ENCODE peak calls at places on chromosomes 5 and 9, in seven cellular contexts. J is A673, R is IMR-90, W is lower lobe of right lung, B is RWPE2, Z is esophagus squamous epithelium, L is left ventricle myocardium inferior. I is an unnamed sample. For H3K4me1, the result is how much of the 10 kb centered on the place peaks cover.

GRCh38 chr9:114938687-114939575 is 8.5 kb upstream of the TNFSF8 start:
- DNase-seq in J (peak), W (no peak), B (no peak), R (no peak), Z (no peak), L (no peak), I (no peak)

GRCh38 chr5:148949871-148950863 is 112.7 kb downstream of the SH3TC2 start:
- DNase-seq in Z (no peak), B (peak), L (peak), J (no peak), R (no peak), W (peak), I (no peak)

GRCh38 chr5:102666164-102666951 is 88.7 kb upstream of the PAM start:
- DNase-seq in B (no peak), R (no peak), L (no peak), J (peak), W (no peak), Z (no peak), I (no peak)

GRCh38 chr5:141524604-141525597 is 36.0 kb downstream of the PCDHGC5 start:
- DNase-seq in R (peak), W (peak), B (peak), J (peak), Z (no peak), L (peak), I (peak)

GRCh38 chr5:149037819-149038218 is 25.0 kb downstream of the SH3TC2 start:
- DNase-seq in R (no peak), L (no peak), B (no peak), W (no peak), Z (no peak), J (no peak), I (no peak)

GRCh38 chr9:5040730-5041389 is 55.8 kb downstream of the JAK2 start:
- DNase-seq in Z (no peak), J (no peak), W (no peak), B (no peak), L (no peak), R (no peak), I (peak)

GRCh38 chr9:76018767-76019166 is 128.3 kb downstream of the PCSK5 start:
- DNase-seq in B (no peak), W (no peak), L (no peak), J (no peak), R (no peak), Z (no peak), I (no peak)

GRCh38 chr5:139445325-139446170 is 6.2 kb upstream of the DNAJC18 start:
- DNase-seq in J (no peak), Z (no peak), R (peak), L (no peak), W (no peak), B (no peak), I (no peak)

GRCh38 chr5:13955896-13956295 is 11.4 kb upstream of the DNAH5 start:
- DNase-seq in L (no peak), B (no peak), Z (no peak), J (no peak), R (peak), W (no peak), I (no peak)

GRCh38 chr5:13956441-13956840 is 12.0 kb upstream of the DNAH5 start:
- DNase-seq in L (no peak), B (no peak), R (no peak), W (no peak), J (no peak), Z (no peak), I (no peak)

GRCh38 chr5:13957032-13957645 is 12.7 kb upstream of the DNAH5 start:
- DNase-seq in R (peak), W (no peak), Z (no peak), B (no peak), J (peak), L (no peak), I (no peak)
- TF ChIP-seq CTCF in R (peak), W (peak), Z (peak), B (peak), J (peak), L (peak), I (peak)

DNA sequence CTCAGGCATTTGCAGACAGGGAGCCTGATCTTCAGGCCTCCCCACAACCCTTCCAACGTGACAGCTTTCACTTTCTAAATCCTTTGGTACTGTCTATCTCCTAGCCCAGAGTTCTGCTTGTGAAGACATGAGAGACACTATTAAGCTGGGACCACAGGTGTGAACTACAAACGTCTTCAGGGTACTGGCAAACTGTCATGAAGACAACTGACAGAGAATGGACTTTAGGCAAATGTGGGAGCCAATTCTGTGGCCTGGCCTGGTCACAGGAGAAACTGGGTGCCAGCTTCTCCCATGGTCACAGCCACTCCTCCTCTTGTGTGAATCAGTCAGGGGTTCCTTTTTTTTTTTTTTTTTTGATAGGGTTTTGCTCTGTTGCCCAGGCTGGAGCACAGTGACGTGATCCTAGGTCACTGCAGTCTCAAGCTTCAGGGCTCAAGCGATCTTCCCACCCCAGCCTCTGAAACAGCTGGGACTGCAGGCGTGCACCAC is 10.4 kb downstream of the TRIM14 start:
- DNase-seq in J (no peak), Z (no peak), R (no peak), L (no peak), B (no peak), W (no peak), I (no peak)
- H3K4me1 ChIP-seq in J (under half), Z (under half), R (under half), L (under half), B (under half), W (under half), I (under half)

DNA sequence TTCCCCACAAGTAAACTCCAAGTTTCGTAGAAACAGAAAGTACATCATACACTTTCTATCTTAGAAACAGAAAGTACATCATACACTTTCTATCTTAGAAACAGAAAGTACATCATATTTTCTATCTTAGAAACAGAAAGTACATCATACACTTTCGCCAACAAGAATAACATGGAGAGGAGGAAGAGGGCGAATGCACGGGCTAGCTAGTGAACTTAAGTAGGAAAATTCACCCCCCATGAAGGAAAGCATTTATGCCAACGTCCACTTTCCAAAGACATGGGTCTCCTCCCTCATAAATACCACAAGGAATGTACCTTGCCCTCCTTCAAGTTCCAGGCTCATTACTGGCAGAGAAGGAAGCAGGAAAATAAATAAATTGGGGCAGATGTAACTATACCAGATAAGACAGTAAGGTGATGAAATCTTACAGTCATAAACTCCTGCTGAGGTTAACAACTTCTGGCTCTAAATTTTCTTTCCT is 64.7 kb downstream of the FRMD3 start:
- DNase-seq in J (no peak), R (no peak), W (no peak), B (no peak), Z (no peak), L (no peak), I (no peak)
- H3K4me3 ChIP-seq in J (no peak), R (no peak), W (peak), B (no peak), Z (no peak), L (peak), I (peak)

DNA sequence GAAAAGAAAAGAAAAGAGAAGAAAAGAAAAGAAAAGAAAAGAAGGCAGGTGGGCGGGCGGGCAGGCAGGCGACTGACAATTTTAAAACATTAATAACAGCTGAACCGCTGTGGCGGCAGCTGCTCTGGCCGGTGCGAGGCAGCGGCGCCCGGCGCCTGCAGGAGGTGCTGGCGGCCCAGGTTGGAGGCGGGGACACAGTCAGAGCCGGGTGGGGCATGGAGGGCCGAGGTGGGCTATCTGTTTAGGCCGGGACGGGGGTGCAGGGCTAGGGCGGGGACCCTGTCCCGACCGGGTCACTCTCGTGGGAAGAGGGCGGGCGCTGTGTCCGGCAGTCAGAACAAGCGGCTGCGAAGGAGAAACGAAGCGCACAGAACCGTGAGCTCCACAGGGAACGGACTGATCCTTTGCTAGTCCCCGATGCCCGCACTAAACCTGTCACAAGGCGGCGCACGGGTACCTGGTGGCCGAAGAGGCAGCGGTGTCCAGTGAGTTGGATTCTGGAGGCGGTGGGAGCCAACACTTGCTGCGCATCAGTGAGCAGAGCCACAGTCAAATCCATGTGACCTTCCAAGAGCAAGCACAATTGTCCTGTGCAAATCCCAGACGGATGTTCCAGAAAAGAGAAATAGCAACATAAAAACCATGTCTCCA is 13.6 kb upstream of the ALDOB start:
- DNase-seq in J (peak), L (peak), B (peak), R (peak), W (peak), Z (no peak), I (peak)
- TF ChIP-seq CTCF in J (peak), L (peak), B (peak), R (peak), W (peak), Z (peak), I (peak)

GRCh38 chr9:129252937-129253819 is 75.1 kb upstream of the IER5L start:
- DNase-seq in L (peak), B (peak), J (no peak), W (peak), Z (no peak), R (no peak), I (peak)
- H3K4me1 ChIP-seq in L (under half), B (under half), J (under half), W (under half), Z (under half), R (under half), I (under half)

GRCh38 chr9:35401011-35401410 is 88.9 kb upstream of the RUSC2 start:
- DNase-seq in W (no peak), R (no peak), L (no peak), B (no peak), J (no peak), Z (no peak), I (no peak)
- H3K4me3 ChIP-seq in W (no peak), R (no peak), L (no peak), B (no peak), J (no peak), Z (no peak), I (no peak)

DNA sequence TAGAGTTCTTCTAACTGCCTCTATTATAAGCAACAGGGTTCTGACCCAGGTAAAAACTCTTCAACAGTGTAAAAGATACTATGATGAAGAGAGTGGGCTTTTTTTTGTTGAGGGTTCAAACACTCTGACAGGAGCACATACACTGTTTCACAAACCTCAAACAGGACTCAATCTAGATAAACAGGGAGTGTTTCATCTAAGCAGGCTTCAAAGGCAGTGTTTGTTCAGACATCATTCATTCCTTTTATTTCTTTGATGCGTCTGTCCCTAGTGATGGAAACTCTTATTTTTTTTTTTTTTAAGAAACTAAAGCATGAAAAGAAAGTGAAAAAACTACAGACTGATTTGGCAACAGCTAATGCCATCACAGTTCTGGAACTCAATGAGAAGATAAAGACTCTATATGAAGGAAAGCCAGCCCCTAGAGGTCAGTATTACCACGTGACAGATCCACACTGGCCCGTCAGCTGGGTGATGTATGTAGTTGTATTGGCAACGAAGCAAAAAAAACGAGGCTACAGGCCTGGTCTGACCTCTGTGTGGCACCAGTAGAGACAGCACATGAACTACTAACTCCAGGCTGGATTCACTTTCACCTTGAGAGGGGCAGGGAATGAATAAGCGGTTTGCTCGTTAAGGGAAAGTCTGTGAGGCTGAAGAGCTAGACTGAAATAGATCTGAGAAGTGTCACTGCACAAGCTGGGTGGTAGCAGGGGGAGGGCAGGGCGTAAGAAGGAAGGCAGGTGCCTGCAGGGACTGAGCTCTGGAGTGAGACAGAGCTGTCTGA is 172.2 kb downstream of the CCDC192 start:
- DNase-seq in Z (no peak), J (peak), R (peak), L (peak), W (no peak), B (peak), I (peak)
- TF ChIP-seq CTCF in Z (no peak), J (peak), R (peak), L (peak), W (peak), B (peak), I (peak)

GRCh38 chr5:151068189-151068570 is 12.7 kb downstream of the TNIP1 start:
- DNase-seq in R (peak), W (no peak), Z (no peak), J (no peak), L (no peak), B (no peak), I (no peak)
- H3K4me1 ChIP-seq in R (under half), W (half or more), Z (half or more), J (under half), L (half or more), B (under half), I (half or more)